ENCODE peak calls at places on chromosomes 11 and 22, in seven cellular contexts. One of them, this sample, is unnamed.

GRCh38 chr11:125370561-125371389 is 125.3 kb downstream of the FEZ1 start:
- DNase-seq in small intestine: no peak
- DNase-seq in HCT116: no peak
- DNase-seq in IMR-90: no peak
- DNase-seq in lung: no peak
- DNase-seq in CD8-positive, alpha-beta memory T cell: no peak
- DNase-seq in adrenal gland: no peak
- DNase-seq in this sample: no peak

GRCh38 chr22:42769574-42770447 is 49.1 kb upstream of the A4GALT start:
- DNase-seq in lung: peak; percentile 52
- DNase-seq in small intestine: peak; percentile 64
- DNase-seq in HCT116: no peak
- DNase-seq in adrenal gland: peak; percentile 75
- DNase-seq in IMR-90: peak; percentile 95
- DNase-seq in CD8-positive, alpha-beta memory T cell: no peak
- DNase-seq in this sample: no peak

GRCh38 chr11:92852946-92853345 is 116.5 kb upstream of the MTNR1B start:
- DNase-seq in HCT116: no peak
- DNase-seq in adrenal gland: no peak
- DNase-seq in lung: no peak
- DNase-seq in CD8-positive, alpha-beta memory T cell: no peak
- DNase-seq in IMR-90: no peak
- DNase-seq in small intestine: peak; percentile 5
- DNase-seq in this sample: no peak

GRCh38 chr11:44005076-44005800 is 42.5 kb upstream of the ACCSL start:
- DNase-seq in small intestine: no peak
- DNase-seq in CD8-positive, alpha-beta memory T cell: no peak
- DNase-seq in lung: no peak
- DNase-seq in HCT116: no peak
- DNase-seq in IMR-90: no peak
- DNase-seq in adrenal gland: peak; percentile 19
- DNase-seq in this sample: no peak

GRCh38 chr11:110373061-110373702 is 56.6 kb upstream of the FDX1 start:
- DNase-seq in IMR-90: peak; percentile 60
- DNase-seq in lung: no peak
- DNase-seq in CD8-positive, alpha-beta memory T cell: no peak
- DNase-seq in adrenal gland: peak; percentile 49
- DNase-seq in small intestine: no peak
- DNase-seq in HCT116: no peak
- DNase-seq in this sample: no peak

GRCh38 chr11:61477734-61478148 is 30.8 kb upstream of the LRRC10B start:
- DNase-seq in lung: peak; percentile 43
- DNase-seq in HCT116: no peak
- DNase-seq in adrenal gland: peak; percentile 52
- DNase-seq in CD8-positive, alpha-beta memory T cell: peak; percentile 35
- DNase-seq in small intestine: peak; percentile 18
- DNase-seq in IMR-90: no peak
- DNase-seq in this sample: peak; percentile 42

GRCh38 chr22:43272869-43273318 is 70.3 kb downstream of the SCUBE1 start:
- DNase-seq in lung: no peak
- DNase-seq in HCT116: no peak
- DNase-seq in adrenal gland: no peak
- DNase-seq in CD8-positive, alpha-beta memory T cell: no peak
- DNase-seq in IMR-90: no peak
- DNase-seq in small intestine: no peak
- DNase-seq in this sample: no peak

GRCh38 chr11:64007629-64008282 is 21.5 kb downstream of the OTUB1 start:
- DNase-seq in lung: peak; percentile 76
- DNase-seq in adrenal gland: peak; percentile 85
- DNase-seq in IMR-90: no peak
- DNase-seq in small intestine: peak; percentile 39
- DNase-seq in HCT116: peak; percentile 54
- DNase-seq in CD8-positive, alpha-beta memory T cell: no peak
- DNase-seq in this sample: no peak

GRCh38 chr22:32804036-32804435 is 2.5 kb downstream of the TIMP3 start:
- DNase-seq in lung: no peak
- DNase-seq in IMR-90: peak; percentile 71
- DNase-seq in CD8-positive, alpha-beta memory T cell: no peak
- DNase-seq in HCT116: no peak
- DNase-seq in adrenal gland: no peak
- DNase-seq in small intestine: no peak
- DNase-seq in this sample: no peak

GRCh38 chr22:17606472-17606871 is 22.1 kb downstream of the ATP6V1E1 start:
- DNase-seq in small intestine: no peak
- DNase-seq in IMR-90: peak; percentile 65
- DNase-seq in lung: no peak
- DNase-seq in HCT116: no peak
- DNase-seq in adrenal gland: no peak
- DNase-seq in CD8-positive, alpha-beta memory T cell: no peak
- DNase-seq in this sample: no peak

GRCh38 chr11:114162719-114163123 is 103.2 kb downstream of the ZBTB16 start:
- DNase-seq in IMR-90: peak; percentile 94
- DNase-seq in HCT116: no peak
- DNase-seq in lung: peak; percentile 92
- DNase-seq in CD8-positive, alpha-beta memory T cell: no peak
- DNase-seq in adrenal gland: peak; percentile 94
- DNase-seq in small intestine: peak; percentile 99
- DNase-seq in this sample: no peak

GRCh38 chr11:111765320-111765983 is 737 bp downstream of the PPP2R1B start:
- DNase-seq in small intestine: peak; percentile 29
- DNase-seq in CD8-positive, alpha-beta memory T cell: no peak
- DNase-seq in HCT116: no peak
- DNase-seq in IMR-90: no peak
- DNase-seq in adrenal gland: no peak
- DNase-seq in lung: peak; percentile 32
- DNase-seq in this sample: no peak

GRCh38 chr22:46336119-46337078 is 885 bp downstream of the TRMU start:
- DNase-seq in small intestine: peak; percentile 38
- DNase-seq in lung: no peak
- DNase-seq in IMR-90: peak; percentile 8
- DNase-seq in adrenal gland: no peak
- DNase-seq in CD8-positive, alpha-beta memory T cell: no peak
- DNase-seq in HCT116: no peak
- DNase-seq in this sample: no peak

GRCh38 chr11:65868076-65868667 is 4.4 kb downstream of the EFEMP2 start:
- DNase-seq in adrenal gland: no peak
- DNase-seq in small intestine: no peak
- DNase-seq in IMR-90: no peak
- DNase-seq in HCT116: no peak
- DNase-seq in lung: no peak
- DNase-seq in CD8-positive, alpha-beta memory T cell: no peak
- DNase-seq in this sample: no peak

GRCh38 chr22:35134637-35135036 is 68.7 kb downstream of the ISX start:
- DNase-seq in HCT116: no peak
- DNase-seq in IMR-90: no peak
- DNase-seq in lung: no peak
- DNase-seq in CD8-positive, alpha-beta memory T cell: no peak
- DNase-seq in adrenal gland: no peak
- DNase-seq in small intestine: peak; percentile 99
- DNase-seq in this sample: no peak

GRCh38 chr11:76542436-76542835 is 97.6 kb downstream of the EMSY start:
- DNase-seq in CD8-positive, alpha-beta memory T cell: no peak
- DNase-seq in lung: no peak
- DNase-seq in adrenal gland: no peak
- DNase-seq in IMR-90: no peak
- DNase-seq in small intestine: no peak
- DNase-seq in HCT116: no peak
- DNase-seq in this sample: no peak

GRCh38 chr11:19633276-19633675 is 79.4 kb upstream of the NAV2 start:
- DNase-seq in HCT116: no peak
- DNase-seq in IMR-90: no peak
- DNase-seq in CD8-positive, alpha-beta memory T cell: no peak
- DNase-seq in small intestine: no peak
- DNase-seq in adrenal gland: no peak
- DNase-seq in lung: peak; percentile 69
- DNase-seq in this sample: no peak

GRCh38 chr11:3197044-3197715 is 21.4 kb downstream of the MRGPRG start:
- DNase-seq in HCT116: no peak
- DNase-seq in CD8-positive, alpha-beta memory T cell: no peak
- DNase-seq in lung: no peak
- DNase-seq in IMR-90: no peak
- DNase-seq in small intestine: no peak
- DNase-seq in adrenal gland: no peak
- DNase-seq in this sample: no peak

GRCh38 chr11:76849376-76849775 is 11.3 kb upstream of the ACER3 start:
- DNase-seq in HCT116: no peak
- DNase-seq in IMR-90: no peak
- DNase-seq in lung: no peak
- DNase-seq in adrenal gland: no peak
- DNase-seq in small intestine: no peak
- DNase-seq in CD8-positive, alpha-beta memory T cell: no peak
- DNase-seq in this sample: no peak

GRCh38 chr11:92099183-92099582 is 125.4 kb upstream of the FAT3 start:
- DNase-seq in lung: no peak
- DNase-seq in HCT116: no peak
- DNase-seq in adrenal gland: no peak
- DNase-seq in IMR-90: no peak
- DNase-seq in CD8-positive, alpha-beta memory T cell: no peak
- DNase-seq in small intestine: no peak
- DNase-seq in this sample: no peak

GRCh38 chr11:5597953-5598352 is 1.5 kb downstream of the TRIM6 start:
- DNase-seq in IMR-90: no peak
- DNase-seq in HCT116: no peak
- DNase-seq in small intestine: no peak
- DNase-seq in lung: no peak
- DNase-seq in adrenal gland: no peak
- DNase-seq in CD8-positive, alpha-beta memory T cell: no peak
- DNase-seq in this sample: no peak

GRCh38 chr11:134361661-134362060 is 29.9 kb downstream of the GLB1L2 start:
- DNase-seq in adrenal gland: no peak
- DNase-seq in lung: no peak
- DNase-seq in IMR-90: no peak
- DNase-seq in CD8-positive, alpha-beta memory T cell: no peak
- DNase-seq in small intestine: no peak
- DNase-seq in HCT116: no peak
- DNase-seq in this sample: no peak

DNA sequence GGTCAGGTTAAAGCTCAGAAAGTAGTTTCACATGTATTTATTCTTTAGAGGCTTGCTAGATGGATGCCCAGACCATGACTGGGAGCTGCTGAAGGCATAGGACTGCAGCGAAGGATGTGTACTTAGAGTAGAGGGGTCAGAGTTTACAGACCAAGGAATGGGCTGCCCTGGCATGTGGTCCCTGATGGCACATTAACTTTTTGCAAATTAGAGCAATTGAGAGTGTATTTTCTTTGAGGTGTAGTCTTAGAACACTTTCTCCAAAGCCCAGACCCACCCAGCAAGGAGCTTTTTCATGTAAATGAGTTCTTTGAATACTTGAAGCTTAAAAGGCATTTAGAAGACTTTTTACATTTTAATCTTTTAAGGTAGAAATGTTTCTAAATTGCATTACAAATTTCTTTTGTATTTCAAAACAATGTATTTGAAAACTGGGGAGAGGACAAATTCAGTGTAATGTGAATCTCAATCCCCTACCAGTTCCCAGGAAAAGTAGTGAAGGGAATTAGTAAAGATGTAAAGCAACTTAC is 9.0 kb downstream of the OR4X1 start:
- DNase-seq in HCT116: no peak
- DNase-seq in CD8-positive, alpha-beta memory T cell: no peak
- DNase-seq in IMR-90: no peak
- DNase-seq in adrenal gland: no peak
- DNase-seq in lung: no peak
- DNase-seq in small intestine: no peak
- DNase-seq in this sample: no peak
- H3K9me3 ChIP-seq in HCT116: no peaks in the 10 kb centered on the region
- H3K9me3 ChIP-seq in CD8-positive, alpha-beta memory T cell: no peaks in the 10 kb centered on the region
- H3K9me3 ChIP-seq in IMR-90: no peaks in the 10 kb centered on the region
- H3K9me3 ChIP-seq in adrenal gland: no peaks in the 10 kb centered on the region
- H3K9me3 ChIP-seq in lung: peaks cover 2% of the 10 kb centered on the region
- H3K9me3 ChIP-seq in small intestine: no peaks in the 10 kb centered on the region
- H3K9me3 ChIP-seq in this sample: no peaks in the 10 kb centered on the region

DNA sequence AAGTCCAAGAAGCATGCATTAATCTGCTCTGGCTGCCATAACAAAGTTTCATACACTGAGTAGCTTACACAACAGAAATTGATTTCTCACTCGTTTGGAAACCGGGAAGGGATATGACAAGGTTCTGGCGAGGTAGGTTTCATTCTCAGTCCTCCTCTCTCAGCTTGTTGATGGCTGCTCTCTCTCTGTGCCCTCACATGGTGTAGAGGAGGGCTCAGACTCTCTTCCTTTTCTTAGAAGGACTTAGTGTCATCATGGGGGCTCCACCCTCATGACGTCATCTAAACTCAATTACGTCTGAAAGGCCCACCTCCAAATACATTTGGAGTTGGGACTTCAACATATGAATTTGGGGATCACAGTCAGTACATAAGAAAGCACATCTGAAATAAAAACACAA is 18.6 kb downstream of the GLYATL1 start:
- DNase-seq in CD8-positive, alpha-beta memory T cell: no peak
- DNase-seq in adrenal gland: no peak
- DNase-seq in IMR-90: no peak
- DNase-seq in small intestine: no peak
- DNase-seq in lung: no peak
- DNase-seq in HCT116: no peak
- DNase-seq in this sample: no peak
- H3K9me3 ChIP-seq in CD8-positive, alpha-beta memory T cell: no peaks in the 10 kb centered on the region
- H3K9me3 ChIP-seq in adrenal gland: no peaks in the 10 kb centered on the region
- H3K9me3 ChIP-seq in IMR-90: no peaks in the 10 kb centered on the region
- H3K9me3 ChIP-seq in small intestine: no peaks in the 10 kb centered on the region
- H3K9me3 ChIP-seq in lung: no peaks in the 10 kb centered on the region
- H3K9me3 ChIP-seq in HCT116: no peaks in the 10 kb centered on the region
- H3K9me3 ChIP-seq in this sample: no peaks in the 10 kb centered on the region

GRCh38 chr22:47361247-47361646 is 598.8 kb downstream of the TBC1D22A start:
- DNase-seq in IMR-90: no peak
- DNase-seq in small intestine: no peak
- DNase-seq in adrenal gland: no peak
- DNase-seq in lung: no peak
- DNase-seq in HCT116: no peak
- DNase-seq in CD8-positive, alpha-beta memory T cell: no peak
- DNase-seq in this sample: no peak
- H3K9me3 ChIP-seq in IMR-90: no peaks in the 10 kb centered on the region
- H3K9me3 ChIP-seq in small intestine: no peaks in the 10 kb centered on the region
- H3K9me3 ChIP-seq in adrenal gland: no peaks in the 10 kb centered on the region
- H3K9me3 ChIP-seq in lung: peaks cover 6% of the 10 kb centered on the region
- H3K9me3 ChIP-seq in HCT116: no peaks in the 10 kb centered on the region
- H3K9me3 ChIP-seq in CD8-positive, alpha-beta memory T cell: no peaks in the 10 kb centered on the region
- H3K9me3 ChIP-seq in this sample: no peaks in the 10 kb centered on the region

DNA sequence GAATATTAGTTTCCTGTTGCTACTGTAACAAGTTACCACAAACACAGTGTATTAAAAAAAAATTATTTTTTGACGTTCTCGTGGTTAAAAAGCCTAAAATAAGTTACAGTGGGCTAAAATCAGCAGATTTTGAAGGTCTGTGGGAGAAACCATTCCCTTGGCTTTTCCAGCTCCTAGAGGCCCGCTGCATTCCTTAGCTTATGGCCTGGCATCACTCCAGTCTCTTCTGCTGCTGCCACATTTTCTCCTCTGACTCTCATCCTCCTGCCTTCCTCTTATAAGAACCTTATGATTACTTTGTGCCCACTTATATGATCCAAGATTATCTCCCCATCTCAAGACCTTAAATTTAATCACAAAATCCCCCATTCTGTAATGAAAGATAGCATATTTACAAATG is 392.7 kb downstream of the GUCY1A2 start:
- DNase-seq in adrenal gland: no peak
- DNase-seq in IMR-90: peak; percentile 12
- DNase-seq in HCT116: no peak
- DNase-seq in lung: no peak
- DNase-seq in small intestine: no peak
- DNase-seq in CD8-positive, alpha-beta memory T cell: no peak
- DNase-seq in this sample: no peak
- H3K9me3 ChIP-seq in adrenal gland: no peaks in the 10 kb centered on the region
- H3K9me3 ChIP-seq in IMR-90: no peaks in the 10 kb centered on the region
- H3K9me3 ChIP-seq in HCT116: no peaks in the 10 kb centered on the region
- H3K9me3 ChIP-seq in lung: no peaks in the 10 kb centered on the region
- H3K9me3 ChIP-seq in small intestine: no peaks in the 10 kb centered on the region
- H3K9me3 ChIP-seq in CD8-positive, alpha-beta memory T cell: no peaks in the 10 kb centered on the region
- H3K9me3 ChIP-seq in this sample: no peaks in the 10 kb centered on the region

This sample was measured in T-helper 17 cell.